ENCODE peak calls at places on chromosomes 5 and 9, in ten cellular contexts. F is iPS-NIHi11; I is endothelial cell; X is kidney tubule cell; R is stimulated activated CD4-positive, alpha-beta T cell treated with anti-CD3 and anti-CD28 coated beads, Interleukin-4, amount 100 ng/mL, for 24 hours; Y is HS-27A; M is CD8-positive, alpha-beta T cell; E is globus pallidus; H is mesendoderm; J is bronchial epithelial cell. T is an unnamed sample.

GRCh38 chr5:168270446-168270845 is 21.0 kb upstream of the WWC1 start:
- DNase-seq in R (no peak), I (no peak), H (peak; percentile 89), J (no peak), F (no peak), X (no peak), E (no peak), M (no peak), Y (no peak), T (no peak)

GRCh38 chr5:72243706-72244105 is 76.3 kb downstream of the MRPS27 start:
- DNase-seq in I (no peak), H (no peak), F (no peak), R (no peak), M (no peak), X (no peak), E (no peak), Y (no peak), J (no peak), T (no peak)

GRCh38 chr5:139574641-139575312 is 13.6 kb downstream of the UBE2D2 start:
- DNase-seq in X (no peak), Y (no peak), J (peak; percentile 54), H (peak; percentile 56), I (peak; percentile 18), F (peak; percentile 38), R (peak; percentile 19), E (peak; percentile 31), M (peak; percentile 45), T (no peak)

GRCh38 chr5:15249152-15249551 is 250.8 kb upstream of the FBXL7 start:
- DNase-seq in M (no peak), R (no peak), F (no peak), I (no peak), H (no peak), X (peak; percentile 73), Y (peak; percentile 58), E (no peak), J (peak; percentile 64), T (peak; percentile 73)

GRCh38 chr5:15791859-15792258 is 291.9 kb downstream of the FBXL7 start:
- DNase-seq in E (no peak), F (no peak), I (no peak), H (no peak), J (no peak), R (no peak), M (no peak), Y (no peak), X (no peak), T (no peak)

GRCh38 chr5:67165524-67166459 is 30.8 kb downstream of the CD180 start:
- DNase-seq in R (peak; percentile 84), H (peak; percentile 96), E (peak; percentile 81), F (peak; percentile 83), Y (no peak), I (peak; percentile 78), X (peak; percentile 69), J (peak; percentile 54), M (peak; percentile 86), T (peak; percentile 82)

GRCh38 chr5:160751297-160751696 is 100.7 kb downstream of the ATP10B start:
- DNase-seq in I (no peak), H (no peak), J (no peak), Y (no peak), M (no peak), F (no peak), E (no peak), R (no peak), X (no peak), T (no peak)

GRCh38 chr5:135429326-135429725 is 17.8 kb downstream of the DCANP1 start:
- DNase-seq in H (no peak), M (no peak), R (no peak), E (no peak), I (no peak), F (no peak), X (no peak), J (no peak), Y (no peak), T (no peak)

GRCh38 chr5:141100243-141100805 is at the start of gene PCDHB3:
- DNase-seq in Y (no peak), I (peak; percentile 66), M (no peak), R (peak; percentile 18), F (peak; percentile 23), H (peak; percentile 85), E (peak; percentile 29), J (peak; percentile 15), X (peak; percentile 70), T (peak; percentile 48)

GRCh38 chr9:99040911-99041582 is 63.9 kb upstream of the TGFBR1 start:
- DNase-seq in I (no peak), X (peak; percentile 69), Y (no peak), M (no peak), J (no peak), R (no peak), H (peak; percentile 88), E (peak; percentile 34), F (no peak), T (peak; percentile 30)